ENCODE peak calls at places on chromosome 2, in seven cellular contexts. One of them, this sample, is unnamed.

GRCh38 chr2:237631801-237632585 is 4.6 kb downstream of the LRRFIP1 start:
- DNase-seq in heart right ventricle: no peak
- DNase-seq in nucleus accumbens: no peak
- DNase-seq in lung: no peak
- DNase-seq in activated T-cell treated with anti-CD3 and anti-CD28 coated beads for 48 hours: no peak
- DNase-seq in nephron progenitor cell: no peak
- DNase-seq in stimulated activated CD8-positive, alpha-beta memory T cell treated with anti-CD3 and anti-CD28 coated beads, Interleukin-2, amount 100 ng/mL, for 1 hour: no peak
- DNase-seq in this sample: no peak

GRCh38 chr2:46657042-46657504 is 177.7 kb downstream of the TMEM247 start:
- DNase-seq in stimulated activated CD8-positive, alpha-beta memory T cell treated with anti-CD3 and anti-CD28 coated beads, Interleukin-2, amount 100 ng/mL, for 1 hour: no peak
- DNase-seq in nephron progenitor cell: no peak
- DNase-seq in lung: peak
- DNase-seq in nucleus accumbens: no peak
- DNase-seq in activated T-cell treated with anti-CD3 and anti-CD28 coated beads for 48 hours: no peak
- DNase-seq in heart right ventricle: no peak
- DNase-seq in this sample: no peak

GRCh38 chr2:20573611-20574422 is 77.1 kb downstream of the HS1BP3 start:
- DNase-seq in lung: no peak
- DNase-seq in nucleus accumbens: no peak
- DNase-seq in activated T-cell treated with anti-CD3 and anti-CD28 coated beads for 48 hours: no peak
- DNase-seq in nephron progenitor cell: no peak
- DNase-seq in heart right ventricle: no peak
- DNase-seq in stimulated activated CD8-positive, alpha-beta memory T cell treated with anti-CD3 and anti-CD28 coated beads, Interleukin-2, amount 100 ng/mL, for 1 hour: no peak
- DNase-seq in this sample: no peak

GRCh38 chr2:69955029-69955428 is 6.4 kb downstream of the ASPRV1 start:
- DNase-seq in nucleus accumbens: no peak
- DNase-seq in activated T-cell treated with anti-CD3 and anti-CD28 coated beads for 48 hours: no peak
- DNase-seq in nephron progenitor cell: no peak
- DNase-seq in heart right ventricle: no peak
- DNase-seq in stimulated activated CD8-positive, alpha-beta memory T cell treated with anti-CD3 and anti-CD28 coated beads, Interleukin-2, amount 100 ng/mL, for 1 hour: no peak
- DNase-seq in lung: no peak
- DNase-seq in this sample: no peak

GRCh38 chr2:216698291-216698690 is 2.9 kb upstream of the IGFBP5 start:
- DNase-seq in lung: no peak
- DNase-seq in activated T-cell treated with anti-CD3 and anti-CD28 coated beads for 48 hours: no peak
- DNase-seq in nucleus accumbens: no peak
- DNase-seq in nephron progenitor cell: no peak
- DNase-seq in stimulated activated CD8-positive, alpha-beta memory T cell treated with anti-CD3 and anti-CD28 coated beads, Interleukin-2, amount 100 ng/mL, for 1 hour: no peak
- DNase-seq in heart right ventricle: no peak
- DNase-seq in this sample: no peak

GRCh38 chr2:22817197-22817596 is 567.8 kb upstream of the KLHL29 start:
- DNase-seq in nucleus accumbens: no peak
- DNase-seq in stimulated activated CD8-positive, alpha-beta memory T cell treated with anti-CD3 and anti-CD28 coated beads, Interleukin-2, amount 100 ng/mL, for 1 hour: no peak
- DNase-seq in lung: no peak
- DNase-seq in heart right ventricle: no peak
- DNase-seq in activated T-cell treated with anti-CD3 and anti-CD28 coated beads for 48 hours: no peak
- DNase-seq in nephron progenitor cell: no peak
- DNase-seq in this sample: no peak

GRCh38 chr2:101002562-101003277 is 631 bp downstream of the RPL31 start:
- DNase-seq in heart right ventricle: no peak
- DNase-seq in activated T-cell treated with anti-CD3 and anti-CD28 coated beads for 48 hours: no peak
- DNase-seq in lung: no peak
- DNase-seq in nephron progenitor cell: no peak
- DNase-seq in stimulated activated CD8-positive, alpha-beta memory T cell treated with anti-CD3 and anti-CD28 coated beads, Interleukin-2, amount 100 ng/mL, for 1 hour: no peak
- DNase-seq in nucleus accumbens: no peak
- DNase-seq in this sample: no peak

GRCh38 chr2:151928380-151928779 is 100.2 kb upstream of the ARL5A start:
- DNase-seq in nephron progenitor cell: no peak
- DNase-seq in stimulated activated CD8-positive, alpha-beta memory T cell treated with anti-CD3 and anti-CD28 coated beads, Interleukin-2, amount 100 ng/mL, for 1 hour: no peak
- DNase-seq in activated T-cell treated with anti-CD3 and anti-CD28 coated beads for 48 hours: no peak
- DNase-seq in nucleus accumbens: no peak
- DNase-seq in lung: no peak
- DNase-seq in heart right ventricle: no peak
- DNase-seq in this sample: no peak

GRCh38 chr2:147382322-147382948 is 462.4 kb upstream of the ACVR2A start:
- DNase-seq in nucleus accumbens: no peak
- DNase-seq in lung: no peak
- DNase-seq in activated T-cell treated with anti-CD3 and anti-CD28 coated beads for 48 hours: no peak
- DNase-seq in stimulated activated CD8-positive, alpha-beta memory T cell treated with anti-CD3 and anti-CD28 coated beads, Interleukin-2, amount 100 ng/mL, for 1 hour: no peak
- DNase-seq in heart right ventricle: no peak
- DNase-seq in nephron progenitor cell: no peak
- DNase-seq in this sample: no peak

GRCh38 chr2:19554520-19554919 is 196.1 kb upstream of the OSR1 start:
- DNase-seq in nephron progenitor cell: no peak
- DNase-seq in heart right ventricle: no peak
- DNase-seq in lung: no peak
- DNase-seq in activated T-cell treated with anti-CD3 and anti-CD28 coated beads for 48 hours: no peak
- DNase-seq in nucleus accumbens: no peak
- DNase-seq in stimulated activated CD8-positive, alpha-beta memory T cell treated with anti-CD3 and anti-CD28 coated beads, Interleukin-2, amount 100 ng/mL, for 1 hour: no peak
- DNase-seq in this sample: no peak

GRCh38 chr2:205931388-205931787 is 154.6 kb downstream of the INO80D start:
- DNase-seq in heart right ventricle: no peak
- DNase-seq in nephron progenitor cell: no peak
- DNase-seq in activated T-cell treated with anti-CD3 and anti-CD28 coated beads for 48 hours: no peak
- DNase-seq in stimulated activated CD8-positive, alpha-beta memory T cell treated with anti-CD3 and anti-CD28 coated beads, Interleukin-2, amount 100 ng/mL, for 1 hour: no peak
- DNase-seq in lung: no peak
- DNase-seq in nucleus accumbens: no peak
- DNase-seq in this sample: no peak

GRCh38 chr2:48548871-48549270 is 18.9 kb downstream of the STON1 start:
- DNase-seq in stimulated activated CD8-positive, alpha-beta memory T cell treated with anti-CD3 and anti-CD28 coated beads, Interleukin-2, amount 100 ng/mL, for 1 hour: no peak
- DNase-seq in heart right ventricle: no peak
- DNase-seq in nephron progenitor cell: no peak
- DNase-seq in activated T-cell treated with anti-CD3 and anti-CD28 coated beads for 48 hours: no peak
- DNase-seq in nucleus accumbens: no peak
- DNase-seq in lung: no peak
- DNase-seq in this sample: no peak

GRCh38 chr2:219041252-219041651 is at the start of gene CFAP65:
- DNase-seq in nucleus accumbens: peak
- DNase-seq in activated T-cell treated with anti-CD3 and anti-CD28 coated beads for 48 hours: no peak
- DNase-seq in lung: no peak
- DNase-seq in stimulated activated CD8-positive, alpha-beta memory T cell treated with anti-CD3 and anti-CD28 coated beads, Interleukin-2, amount 100 ng/mL, for 1 hour: no peak
- DNase-seq in heart right ventricle: no peak
- DNase-seq in nephron progenitor cell: peak
- DNase-seq in this sample: no peak

GRCh38 chr2:240983361-240983995 is 14.9 kb upstream of the SNED1 start:
- DNase-seq in lung: no peak
- DNase-seq in nucleus accumbens: no peak
- DNase-seq in nephron progenitor cell: peak
- DNase-seq in stimulated activated CD8-positive, alpha-beta memory T cell treated with anti-CD3 and anti-CD28 coated beads, Interleukin-2, amount 100 ng/mL, for 1 hour: peak
- DNase-seq in activated T-cell treated with anti-CD3 and anti-CD28 coated beads for 48 hours: peak
- DNase-seq in heart right ventricle: peak
- DNase-seq in this sample: no peak

GRCh38 chr2:75241696-75242095 is 42.4 kb upstream of the TACR1 start:
- DNase-seq in nucleus accumbens: no peak
- DNase-seq in stimulated activated CD8-positive, alpha-beta memory T cell treated with anti-CD3 and anti-CD28 coated beads, Interleukin-2, amount 100 ng/mL, for 1 hour: no peak
- DNase-seq in lung: no peak
- DNase-seq in activated T-cell treated with anti-CD3 and anti-CD28 coated beads for 48 hours: no peak
- DNase-seq in nephron progenitor cell: no peak
- DNase-seq in heart right ventricle: no peak
- DNase-seq in this sample: no peak